ENCODE peak calls at places on chromosomes 5 and 9, in seven cellular contexts. R is GM12878, F is H1, W is HCT116, G is SK-N-SH, D is HepG2, E is K562. I is an unnamed sample.

GRCh38 chr5:56838409-56839039 is 23.2 kb downstream of the MAP3K1 start:
- DNase-seq in R (peak), F (no peak), W (no peak), G (no peak), D (peak), E (no peak), I (no peak)

GRCh38 chr5:156406023-156406422 is 79.1 kb downstream of the SGCD start:
- DNase-seq in R (no peak), F (no peak), W (no peak), G (no peak), D (no peak), E (no peak), I (no peak)

GRCh38 chr9:16986441-16987387 is 116.2 kb upstream of the BNC2 start:
- DNase-seq in R (no peak), F (no peak), W (no peak), G (no peak), D (no peak), E (no peak), I (no peak)

GRCh38 chr9:133638076-133638475 is 1.9 kb downstream of the DBH start:
- DNase-seq in R (no peak), F (no peak), W (no peak), G (no peak), D (no peak), E (no peak), I (no peak)

GRCh38 chr9:18985996-18986395 is 47.0 kb downstream of the SAXO1 start:
- DNase-seq in R (no peak), F (no peak), W (no peak), G (no peak), D (no peak), E (no peak), I (no peak)

GRCh38 chr5:108560581-108560980 is 178.7 kb upstream of the FBXL17 start:
- DNase-seq in R (no peak), F (no peak), W (no peak), G (no peak), D (no peak), E (no peak), I (no peak)

GRCh38 chr5:105905392-105905791 is 1765.3 kb downstream of the EFNA5 start:
- DNase-seq in R (no peak), F (no peak), W (no peak), G (no peak), D (no peak), E (no peak), I (no peak)

GRCh38 chr5:173474881-173475287 is 141.6 kb downstream of the BOD1 start:
- DNase-seq in R (no peak), F (no peak), W (no peak), G (no peak), D (no peak), E (no peak), I (no peak)

GRCh38 chr9:90919883-90920282 is 118.3 kb downstream of the SYK start:
- DNase-seq in R (no peak), F (no peak), W (no peak), G (no peak), D (no peak), E (no peak), I (no peak)

GRCh38 chr5:3347741-3348140 is 247.9 kb upstream of the IRX1 start:
- DNase-seq in R (no peak), F (no peak), W (no peak), G (no peak), D (no peak), E (no peak), I (no peak)

GRCh38 chr9:120874226-120874839 is 2.7 kb downstream of the PHF19 start:
- DNase-seq in R (no peak), F (no peak), W (no peak), G (no peak), D (no peak), E (no peak), I (no peak)

GRCh38 chr5:125700380-125700856 is 722.8 kb upstream of the GRAMD2B start:
- DNase-seq in R (no peak), F (no peak), W (no peak), G (no peak), D (peak), E (no peak), I (peak)

GRCh38 chr5:173832386-173832785 is 55.8 kb upstream of the CPEB4 start:
- DNase-seq in R (peak), F (no peak), W (no peak), G (no peak), D (no peak), E (no peak), I (no peak)

GRCh38 chr9:99881769-99882168 is 24.7 kb upstream of the STX17 start:
- DNase-seq in R (no peak), F (no peak), W (no peak), G (no peak), D (no peak), E (no peak), I (no peak)

GRCh38 chr5:154371687-154372086 is 74.1 kb upstream of the SAP30L start:
- DNase-seq in R (no peak), F (no peak), W (no peak), G (no peak), D (no peak), E (no peak), I (no peak)

GRCh38 chr5:132046915-132047314 is 13.5 kb upstream of the IL3 start:
- DNase-seq in R (no peak), F (peak), W (no peak), G (no peak), D (no peak), E (no peak), I (no peak)

GRCh38 chr5:140996055-140996454 is 29.8 kb downstream of the PCDHAC2 start:
- DNase-seq in R (no peak), F (no peak), W (no peak), G (no peak), D (no peak), E (no peak), I (no peak)

GRCh38 chr9:127667127-127667844 is 39.5 kb upstream of the CFAP157 start:
- DNase-seq in R (no peak), F (no peak), W (no peak), G (no peak), D (no peak), E (no peak), I (no peak)

GRCh38 chr5:112917453-112918005 is 4.5 kb downstream of the REEP5 start:
- DNase-seq in R (no peak), F (peak), W (no peak), G (peak), D (peak), E (peak), I (no peak)

GRCh38 chr9:78295177-78295575 is 1.7 kb upstream of the PSAT1 start:
- DNase-seq in R (no peak), F (peak), W (no peak), G (no peak), D (no peak), E (no peak), I (no peak)

GRCh38 chr5:149320791-149321330 is 24.4 kb upstream of the GRPEL2 start:
- DNase-seq in R (no peak), F (no peak), W (peak), G (peak), D (peak), E (peak), I (no peak)

GRCh38 chr5:127153521-127153920 is 80.2 kb upstream of the C5orf63 start:
- DNase-seq in R (no peak), F (no peak), W (no peak), G (no peak), D (no peak), E (no peak), I (no peak)

GRCh38 chr5:38906503-38906902 is 60.7 kb downstream of the OSMR start:
- DNase-seq in R (no peak), F (no peak), W (no peak), G (no peak), D (no peak), E (no peak), I (no peak)

GRCh38 chr9:136565722-136566552 is 20.1 kb upstream of the NOTCH1 start:
- DNase-seq in R (no peak), F (no peak), W (no peak), G (no peak), D (no peak), E (no peak), I (no peak)

GRCh38 chr9:97905228-97905627 is 17.1 kb downstream of the TRMO start:
- DNase-seq in R (no peak), F (no peak), W (no peak), G (no peak), D (no peak), E (no peak), I (no peak)

GRCh38 chr9:18888241-18888794 is 144.7 kb downstream of the SAXO1 start:
- DNase-seq in R (no peak), F (no peak), W (no peak), G (no peak), D (no peak), E (no peak), I (no peak)

GRCh38 chr5:54718647-54719046 is 201.1 kb downstream of the SNX18 start:
- DNase-seq in R (no peak), F (no peak), W (no peak), G (no peak), D (no peak), E (no peak), I (no peak)
- TF ChIP-seq JUND in R (no peak), F (no peak), W (no peak), G (no peak), D (no peak), E (no peak), I (no peak)

GRCh38 chr5:77003246-77003645 is 27.0 kb upstream of the AGGF1 start:
- DNase-seq in R (no peak), F (no peak), W (no peak), G (no peak), D (no peak), E (no peak), I (no peak)
- TF ChIP-seq JUND in R (no peak), F (no peak), W (no peak), G (no peak), D (no peak), E (no peak), I (no peak)

DNA sequence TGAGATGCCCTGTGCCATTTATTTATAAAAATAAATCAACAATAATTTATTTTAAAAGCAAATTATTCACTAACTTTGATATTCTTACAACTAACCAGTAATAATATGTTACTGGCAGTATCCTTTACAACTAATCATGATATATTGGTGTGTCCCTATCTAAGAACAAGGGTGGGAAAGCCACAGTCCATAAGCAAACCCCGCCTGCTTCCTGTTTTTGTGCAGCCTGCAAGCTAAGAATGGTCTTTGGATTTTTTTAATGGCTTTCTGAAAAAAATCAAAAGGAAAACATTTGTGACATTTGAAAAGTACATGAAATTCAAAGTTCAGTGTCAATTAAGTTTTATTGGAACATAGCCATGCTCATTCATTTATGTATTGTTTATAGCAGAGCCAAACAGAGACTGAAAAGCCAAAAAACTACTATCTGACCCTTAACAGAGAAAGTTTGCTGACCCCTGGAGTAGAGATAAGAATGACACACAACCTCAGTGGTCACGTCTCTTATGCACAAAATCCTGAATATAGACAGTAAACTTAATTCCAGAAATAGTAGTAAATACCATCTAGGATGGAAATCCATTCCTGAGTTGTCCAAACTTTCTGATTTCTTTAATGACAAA is 12.8 kb upstream of the TMEM245 start:
- DNase-seq in R (no peak), F (no peak), W (no peak), G (no peak), D (peak), E (peak), I (no peak)
- TF ChIP-seq JUND in R (no peak), F (no peak), W (no peak), G (no peak), D (no peak), E (peak), I (no peak)

DNA sequence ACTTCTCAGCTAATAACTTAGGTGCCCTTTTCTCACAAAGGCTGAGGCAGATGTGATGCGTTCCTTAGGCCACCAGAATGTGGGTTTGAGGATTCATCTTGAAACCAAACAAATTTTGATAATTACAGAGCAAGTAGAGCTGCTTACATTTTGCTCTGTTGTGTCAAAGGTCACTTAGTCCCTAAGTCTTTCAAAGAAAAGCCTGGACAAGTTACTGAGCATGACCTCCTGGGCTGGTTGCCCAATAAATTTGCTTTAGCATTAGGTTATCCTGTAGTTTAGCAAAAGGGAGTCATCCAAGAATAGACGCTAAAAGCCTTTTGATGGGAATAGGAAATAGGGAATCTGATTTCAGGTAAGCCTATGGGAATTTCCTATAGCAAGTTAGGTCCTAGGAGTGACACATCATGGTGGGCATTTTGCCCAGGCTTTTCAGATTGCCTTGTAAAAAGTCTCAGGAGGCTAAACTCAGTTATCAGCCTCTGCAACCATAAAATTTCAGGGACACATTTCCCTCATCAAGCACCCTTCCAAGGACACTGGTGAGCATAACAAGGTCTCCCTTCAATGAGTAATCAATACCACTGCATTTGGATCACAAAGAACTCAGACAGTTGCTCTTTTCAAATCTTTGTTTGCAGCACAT is 67.5 kb upstream of the RANBP3L start:
- DNase-seq in R (no peak), F (no peak), W (no peak), G (no peak), D (no peak), E (no peak), I (no peak)
- TF ChIP-seq JUND in R (no peak), F (no peak), W (no peak), G (no peak), D (no peak), E (no peak), I (no peak)